ENCODE peak calls at places on chromosomes 7 and 10, in eight cellular contexts. N is G401; D is lower lobe of right lung; C is T-cell; T is GM19239; Z is central memory CD8-positive, alpha-beta T cell; R is H7; Q is Caki2. J is an unnamed sample.

GRCh38 chr10:12890958-12891357 is 110.6 kb downstream of the CCDC3 start:
- DNase-seq in D (no peak), R (no peak), Z (no peak), Q (no peak), N (no peak), C (no peak), T (no peak), J (no peak)

GRCh38 chr7:134013249-134013648 is 113.9 kb upstream of the LRGUK start:
- DNase-seq in N (no peak), D (no peak), C (no peak), T (no peak), R (no peak), Z (no peak), Q (no peak), J (no peak)

GRCh38 chr7:92056276-92056675 is 78.0 kb downstream of the CYP51A1 start:
- DNase-seq in N (no peak), R (no peak), Q (no peak), Z (no peak), T (no peak), D (no peak), C (no peak), J (no peak)

GRCh38 chr10:80429521-80429966 is 21.2 kb downstream of the PRXL2A start:
- DNase-seq in N (no peak), Z (no peak), C (no peak), T (no peak), D (peak; percentile 82), Q (peak; percentile 75), R (no peak), J (no peak)

GRCh38 chr7:87083865-87084519 is 24.5 kb upstream of the ELAPOR2 start:
- DNase-seq in D (no peak), Q (no peak), Z (no peak), C (no peak), T (no peak), N (no peak), R (no peak), J (no peak)

GRCh38 chr7:914521-915194 is 38.3 kb downstream of the GET4 start:
- DNase-seq in C (no peak), D (no peak), T (no peak), Q (no peak), R (no peak), N (no peak), Z (no peak), J (no peak)

GRCh38 chr10:11260136-11260535 is 242.5 kb downstream of the CELF2 start:
- DNase-seq in D (no peak), C (no peak), Z (no peak), Q (no peak), N (peak; percentile 83), T (no peak), R (no peak), J (no peak)

GRCh38 chr10:127949831-127950230 is 42.9 kb downstream of the PTPRE start:
- DNase-seq in D (no peak), R (peak; percentile 26), Q (no peak), Z (no peak), T (no peak), N (no peak), C (no peak), J (no peak)

GRCh38 chr10:128739937-128740336 is 613.7 kb upstream of the MKI67 start:
- DNase-seq in D (no peak), C (no peak), T (no peak), N (no peak), Q (no peak), Z (no peak), R (peak; percentile 69), J (no peak)

GRCh38 chr10:114172241-114172640 is 1.8 kb downstream of the CCDC186 start:
- DNase-seq in Z (no peak), D (no peak), C (no peak), T (no peak), R (no peak), N (peak; percentile 29), Q (peak; percentile 21), J (no peak)

GRCh38 chr7:27364344-27364758 is 121.7 kb downstream of the EVX1 start:
- DNase-seq in T (no peak), N (peak; percentile 10), R (no peak), Q (no peak), C (no peak), Z (no peak), D (no peak), J (no peak)

GRCh38 chr10:44051091-44051490 is 333.8 kb downstream of the CXCL12 start:
- DNase-seq in D (no peak), Q (no peak), Z (no peak), C (no peak), R (no peak), T (no peak), N (no peak), J (no peak)

GRCh38 chr7:1503390-1503789 is 799 bp downstream of the INTS1 start:
- DNase-seq in R (no peak), Z (no peak), T (no peak), C (no peak), D (no peak), Q (no peak), N (no peak), J (no peak)

GRCh38 chr10:132170561-132171361 is 16.0 kb upstream of the DPYSL4 start:
- DNase-seq in Z (no peak), Q (no peak), C (no peak), D (peak; percentile 35), N (no peak), R (no peak), T (no peak), J (no peak)

GRCh38 chr7:74032191-74032490 is 4.2 kb downstream of the ELN start:
- DNase-seq in R (no peak), Q (no peak), T (no peak), D (no peak), N (peak; percentile 62), Z (no peak), C (no peak), J (no peak)

GRCh38 chr7:66403562-66403961 is 198.4 kb downstream of the TPST1 start:
- DNase-seq in N (no peak), Q (no peak), C (no peak), R (no peak), D (no peak), T (no peak), Z (no peak), J (no peak)

GRCh38 chr10:10499839-10500238 is 517.8 kb upstream of the CELF2 start:
- DNase-seq in Z (no peak), R (no peak), N (no peak), D (no peak), Q (no peak), T (no peak), C (no peak), J (no peak)

GRCh38 chr7:129793506-129794310 is 159.1 kb downstream of the UBE2H start:
- DNase-seq in D (no peak), T (no peak), Z (no peak), N (no peak), C (no peak), R (peak; percentile 54), Q (no peak), J (no peak)

GRCh38 chr7:36871863-36872262 is 147.6 kb upstream of the AOAH start:
- DNase-seq in D (no peak), N (peak; percentile 23), C (no peak), T (no peak), Q (peak; percentile 19), R (no peak), Z (no peak), J (no peak)

GRCh38 chr10:21334891-21335696 is 190.4 kb downstream of the SKIDA1 start:
- DNase-seq in Q (peak; percentile 96), T (no peak), C (no peak), D (no peak), N (no peak), R (no peak), Z (no peak), J (no peak)

GRCh38 chr10:3926675-3927525 is 141.9 kb upstream of the KLF6 start:
- DNase-seq in Q (no peak), D (no peak), T (no peak), N (no peak), Z (no peak), C (no peak), R (no peak), J (no peak)

GRCh38 chr7:128427289-128427891 is 17.6 kb upstream of the IMPDH1 start:
- DNase-seq in Q (peak; percentile 25), D (no peak), C (no peak), T (no peak), N (peak; percentile 77), R (peak; percentile 59), Z (no peak), J (no peak)

GRCh38 chr10:79139124-79139835 is 70.5 kb downstream of the ZMIZ1 start:
- DNase-seq in D (peak; percentile 69), R (no peak), T (no peak), C (no peak), Q (no peak), N (no peak), Z (no peak), J (no peak)

GRCh38 chr7:142876991-142877910 is 8.3 kb downstream of the TRPV6 start:
- DNase-seq in Z (no peak), R (no peak), C (no peak), D (no peak), T (no peak), Q (no peak), N (no peak), J (no peak)

GRCh38 chr7:140230517-140230861 is 53.7 kb upstream of the KDM7A start:
- DNase-seq in Q (peak; percentile 12), N (no peak), R (peak; percentile 68), C (peak; percentile 74), T (no peak), Z (peak; percentile 68), D (peak; percentile 67), J (peak; percentile 65)

GRCh38 chr10:95295031-95295755 is 4.4 kb upstream of the PDLIM1 start:
- DNase-seq in R (peak; percentile 62), N (no peak), Q (no peak), C (peak; percentile 29), Z (peak; percentile 43), D (peak; percentile 78), T (peak; percentile 46), J (peak; percentile 14)